ENCODE peak calls at places on chromosomes 6 and 20, in ten cellular contexts. R is activated CD8-positive, alpha-beta memory T cell treated with anti-CD3 and anti-CD28 coated beads, Interleukin-2, amount 50 U/mL, for 48 hours; U is hepatic stellate cell; P is NCI-H1105; Z is stimulated activated naive CD8-positive, alpha-beta T cell treated with anti-CD3 and anti-CD28 coated beads, Interleukin-15, Interleukin-2, amounts not matched to agents 100 U/mL and 50 U/mL, for 24 hours; E is Caki2; T is mucosa of gallbladder; H is SW 1271; C is stimulated activated effector memory CD8-positive, alpha-beta T cell treated with anti-CD3 and anti-CD28 coated beads, Interleukin-12 subunit alpha, Interleukin-12 subunit beta, amount 100 ng/mL, for 72 hours; S is ELR. G is an unnamed sample.

GRCh38 chr6:168035098-168035660 is 37.7 kb downstream of the KIF25 start:
- DNase-seq in R (no peak), U (peak), P (peak), Z (no peak), E (peak), T (peak), H (peak), C (no peak), S (peak), G (peak)

GRCh38 chr20:31515072-31515774 is 981 bp downstream of the HM13 start:
- DNase-seq in R (no peak), U (no peak), P (no peak), Z (no peak), E (no peak), T (no peak), H (no peak), C (peak), S (no peak), G (no peak)

GRCh38 chr6:46756469-46757205 is 9.9 kb downstream of the ANKRD66 start:
- DNase-seq in R (no peak), U (no peak), P (no peak), Z (no peak), E (no peak), T (no peak), H (no peak), C (no peak), S (peak), G (no peak)

GRCh38 chr20:36754656-36755222 is 8.8 kb upstream of the NDRG3 start:
- DNase-seq in R (no peak), U (peak), P (peak), Z (peak), E (peak), T (peak), H (peak), C (peak), S (peak), G (peak)

GRCh38 chr20:15708984-15709598 is 864.2 kb downstream of the KIF16B start:
- DNase-seq in R (peak), U (no peak), P (no peak), Z (peak), E (no peak), T (peak), H (no peak), C (peak), S (peak), G (no peak)

GRCh38 chr20:62953167-62953838 is 794 bp downstream of the SLC17A9 start:
- DNase-seq in R (no peak), U (peak), P (no peak), Z (no peak), E (no peak), T (no peak), H (no peak), C (no peak), S (no peak), G (no peak)

GRCh38 chr6:81609736-81610135 is 142.7 kb downstream of the TENT5A start:
- DNase-seq in R (no peak), U (no peak), P (no peak), Z (no peak), E (no peak), T (no peak), H (no peak), C (no peak), S (no peak), G (no peak)

GRCh38 chr20:3563113-3563512 is 92.3 kb downstream of the ATRN start:
- DNase-seq in R (no peak), U (no peak), P (no peak), Z (no peak), E (no peak), T (no peak), H (no peak), C (no peak), S (peak), G (no peak)

GRCh38 chr6:97630592-97630991 is 347.6 kb upstream of the MMS22L start:
- DNase-seq in R (no peak), U (peak), P (no peak), Z (no peak), E (no peak), T (no peak), H (no peak), C (no peak), S (peak), G (no peak)

GRCh38 chr6:49325901-49326300 is 137.2 kb downstream of the MMUT start:
- DNase-seq in R (no peak), U (no peak), P (no peak), Z (no peak), E (no peak), T (no peak), H (peak), C (no peak), S (peak), G (no peak)

GRCh38 chr6:158068156-158068892 is 86.7 kb downstream of the SYNJ2 start:
- DNase-seq in R (no peak), U (no peak), P (no peak), Z (no peak), E (no peak), T (no peak), H (no peak), C (no peak), S (peak), G (no peak)

GRCh38 chr6:61809004-61809595 is 476.9 kb downstream of the KHDRBS2 start:
- DNase-seq in R (no peak), U (no peak), P (peak), Z (no peak), E (peak), T (no peak), H (peak), C (no peak), S (peak), G (no peak)

GRCh38 chr6:166949533-166950442 is 6.6 kb downstream of the RNASET2 start:
- DNase-seq in R (peak), U (no peak), P (no peak), Z (no peak), E (no peak), T (no peak), H (no peak), C (no peak), S (no peak), G (no peak)

GRCh38 chr6:75213112-75213511 is 7.3 kb upstream of the COL12A1 start:
- DNase-seq in R (no peak), U (no peak), P (no peak), Z (no peak), E (no peak), T (no peak), H (no peak), C (no peak), S (no peak), G (no peak)

GRCh38 chr6:143542915-143543314 is 31.4 kb upstream of the FUCA2 start:
- DNase-seq in R (no peak), U (no peak), P (no peak), Z (no peak), E (no peak), T (peak), H (no peak), C (no peak), S (peak), G (no peak)

GRCh38 chr6:163943647-163944395 is 529.3 kb downstream of the QKI start:
- DNase-seq in R (no peak), U (no peak), P (no peak), Z (no peak), E (no peak), T (no peak), H (no peak), C (no peak), S (peak), G (no peak)

GRCh38 chr6:87909849-87910248 is 137.8 kb upstream of the SPACA1 start:
- DNase-seq in R (peak), U (no peak), P (no peak), Z (peak), E (peak), T (no peak), H (no peak), C (no peak), S (peak), G (no peak)

GRCh38 chr20:33490934-33491656 is 1.2 kb downstream of the CBFA2T2 start:
- DNase-seq in R (no peak), U (peak), P (peak), Z (no peak), E (no peak), T (no peak), H (no peak), C (no peak), S (peak), G (no peak)

GRCh38 chr6:121055572-121056163 is 278.6 kb downstream of the TBC1D32 start:
- DNase-seq in R (no peak), U (peak), P (peak), Z (no peak), E (peak), T (no peak), H (peak), C (no peak), S (peak), G (peak)

GRCh38 chr6:11036977-11037430 is 7.1 kb downstream of the ELOVL2 start:
- DNase-seq in R (no peak), U (no peak), P (no peak), Z (no peak), E (no peak), T (no peak), H (no peak), C (no peak), S (no peak), G (no peak)

GRCh38 chr6:134416501-134417154 is 98.7 kb upstream of the SGK1 start:
- DNase-seq in R (no peak), U (no peak), P (no peak), Z (no peak), E (no peak), T (no peak), H (peak), C (no peak), S (peak), G (no peak)

GRCh38 chr6:109081516-109081915 is 13.1 kb downstream of the SESN1 start:
- DNase-seq in R (no peak), U (no peak), P (no peak), Z (no peak), E (no peak), T (no peak), H (no peak), C (no peak), S (no peak), G (no peak)

GRCh38 chr6:36566418-36566905 is 19.2 kb upstream of the STK38 start:
- DNase-seq in R (no peak), U (no peak), P (no peak), Z (no peak), E (no peak), T (no peak), H (no peak), C (no peak), S (no peak), G (no peak)

GRCh38 chr6:12014027-12014872 is 2.1 kb downstream of the HIVEP1 start:
- DNase-seq in R (no peak), U (peak), P (no peak), Z (no peak), E (peak), T (no peak), H (no peak), C (no peak), S (peak), G (no peak)

GRCh38 chr20:51097334-51098176 is 74.6 kb upstream of the KCNG1 start:
- DNase-seq in R (no peak), U (no peak), P (no peak), Z (no peak), E (no peak), T (no peak), H (no peak), C (no peak), S (no peak), G (no peak)

GRCh38 chr6:112018619-112019416 is 35.1 kb upstream of the CCN6 start:
- DNase-seq in R (no peak), U (no peak), P (no peak), Z (no peak), E (no peak), T (no peak), H (no peak), C (no peak), S (no peak), G (no peak)

GRCh38 chr20:35226126-35226774 is at the start of gene MMP24:
- DNase-seq in R (no peak), U (no peak), P (peak), Z (no peak), E (no peak), T (no peak), H (no peak), C (no peak), S (no peak), G (no peak)

GRCh38 chr20:21520702-21521595 is 7.1 kb upstream of the NKX2-2 start:
- DNase-seq in R (peak), U (no peak), P (peak), Z (no peak), E (no peak), T (no peak), H (no peak), C (no peak), S (peak), G (no peak)

GRCh38 chr6:40427196-40427595 is 160.0 kb downstream of the LRFN2 start:
- DNase-seq in R (no peak), U (no peak), P (no peak), Z (no peak), E (peak), T (no peak), H (no peak), C (no peak), S (no peak), G (no peak)

GRCh38 chr20:13205402-13205801 is 15.7 kb upstream of the ISM1 start:
- DNase-seq in R (no peak), U (no peak), P (no peak), Z (no peak), E (no peak), T (no peak), H (no peak), C (no peak), S (no peak), G (no peak)